ENCODE peak calls at places on chromosomes 11 and 22, in four cellular contexts. D is neuronal stem cell, V is amniotic stem cell, B is brain microvascular endothelial cell. N is an unnamed sample.

GRCh38 chr11:68200639-68201038 is 12.5 kb downstream of the KMT5B start:
- DNase-seq in D (no peak), V (peak), B (no peak), N (peak)

GRCh38 chr11:134984421-134984820 is 572.4 kb upstream of the B3GAT1 start:
- DNase-seq in D (no peak), V (no peak), B (no peak), N (no peak)

GRCh38 chr11:116581349-116581748 is 191.4 kb downstream of the BUD13 start:
- DNase-seq in D (no peak), V (no peak), B (no peak), N (no peak)

GRCh38 chr11:18761741-18762140 is 29.9 kb downstream of the PTPN5 start:
- DNase-seq in D (no peak), V (no peak), B (no peak), N (no peak)

GRCh38 chr11:8722156-8722555 is 39.6 kb downstream of the RPL27A start:
- DNase-seq in D (no peak), V (no peak), B (peak), N (no peak)

GRCh38 chr11:8813658-8814057 is 97.3 kb upstream of the AKIP1 start:
- DNase-seq in D (peak), V (peak), B (peak), N (peak)

GRCh38 chr11:7967826-7968225 is 2.6 kb upstream of the NLRP10 start:
- DNase-seq in D (no peak), V (no peak), B (no peak), N (no peak)

GRCh38 chr11:128061321-128061871 is 526.0 kb downstream of the ETS1 start:
- DNase-seq in D (no peak), V (no peak), B (no peak), N (no peak)

GRCh38 chr11:46582588-46582987 is 11.2 kb downstream of the AMBRA1 start:
- DNase-seq in D (no peak), V (no peak), B (no peak), N (no peak)

GRCh38 chr11:104256525-104256924 is 92.6 kb upstream of the PDGFD start:
- DNase-seq in D (no peak), V (no peak), B (no peak), N (no peak)

GRCh38 chr11:75240381-75241035 is at the start of gene TPBGL:
- DNase-seq in D (peak), V (no peak), B (no peak), N (no peak)

GRCh38 chr11:77501748-77502147 is 27.9 kb upstream of the PAK1 start:
- DNase-seq in D (no peak), V (no peak), B (no peak), N (no peak)

GRCh38 chr11:3001496-3001895 is 9.4 kb upstream of the NAP1L4 start:
- DNase-seq in D (no peak), V (no peak), B (no peak), N (no peak)

GRCh38 chr11:125517116-125517804 is 21.2 kb upstream of the FEZ1 start:
- DNase-seq in D (peak), V (peak), B (peak), N (peak)

GRCh38 chr22:29817724-29818123 is 20.4 kb downstream of the ASCC2 start:
- DNase-seq in D (no peak), V (no peak), B (no peak), N (no peak)

GRCh38 chr22:27667121-27667843 is 134.3 kb downstream of the MN1 start:
- DNase-seq in D (no peak), V (no peak), B (no peak), N (no peak)

GRCh38 chr22:49632199-49633009 is 195.3 kb downstream of the BRD1 start:
- DNase-seq in D (peak), V (no peak), B (peak), N (peak)

GRCh38 chr11:86089659-86090058 is 20.8 kb upstream of the PICALM start:
- DNase-seq in D (no peak), V (no peak), B (no peak), N (peak)

GRCh38 chr11:130531061-130531460 is 82.6 kb downstream of the ADAMTS15 start:
- DNase-seq in D (no peak), V (peak), B (no peak), N (no peak)

GRCh38 chr11:123362941-123363340 is 67.1 kb upstream of the GRAMD1B start:
- DNase-seq in D (no peak), V (no peak), B (no peak), N (no peak)

GRCh38 chr22:46641829-46642266 is 21.7 kb downstream of the GRAMD4 start:
- DNase-seq in D (no peak), V (no peak), B (no peak), N (no peak)